ENCODE peak calls at places on chromosomes 1 and 21, in eight cellular contexts. One of them, this sample, is unnamed.

GRCh38 chr1:155706101-155706619 is 17.3 kb downstream of the DAP3 start:
- DNase-seq in AG04450: no peak
- DNase-seq in naive thymus-derived CD4-positive, alpha-beta T cell: no peak
- DNase-seq in fibroblast of lung: peak
- DNase-seq in left ventricle myocardium inferior: no peak
- DNase-seq in heart right ventricle: no peak
- DNase-seq in mesenteric fat pad: peak
- DNase-seq in left lung: no peak
- DNase-seq in this sample: no peak

GRCh38 chr1:59028052-59028451 is 244.2 kb upstream of the JUN start:
- DNase-seq in AG04450: no peak
- DNase-seq in naive thymus-derived CD4-positive, alpha-beta T cell: no peak
- DNase-seq in fibroblast of lung: no peak
- DNase-seq in left ventricle myocardium inferior: no peak
- DNase-seq in heart right ventricle: no peak
- DNase-seq in mesenteric fat pad: no peak
- DNase-seq in left lung: no peak
- DNase-seq in this sample: no peak

GRCh38 chr21:33162436-33162921 is 67.3 kb upstream of the IFNAR2 start:
- DNase-seq in AG04450: no peak
- DNase-seq in naive thymus-derived CD4-positive, alpha-beta T cell: no peak
- DNase-seq in fibroblast of lung: no peak
- DNase-seq in left ventricle myocardium inferior: no peak
- DNase-seq in heart right ventricle: no peak
- DNase-seq in mesenteric fat pad: no peak
- DNase-seq in left lung: no peak
- DNase-seq in this sample: no peak

GRCh38 chr1:224872832-224873644 is 56.4 kb upstream of the DNAH14 start:
- DNase-seq in AG04450: no peak
- DNase-seq in naive thymus-derived CD4-positive, alpha-beta T cell: no peak
- DNase-seq in fibroblast of lung: no peak
- DNase-seq in left ventricle myocardium inferior: no peak
- DNase-seq in heart right ventricle: no peak
- DNase-seq in mesenteric fat pad: no peak
- DNase-seq in left lung: no peak
- DNase-seq in this sample: no peak

GRCh38 chr1:227917081-227917950 is 30.4 kb downstream of the WNT9A start:
- DNase-seq in AG04450: no peak
- DNase-seq in naive thymus-derived CD4-positive, alpha-beta T cell: no peak
- DNase-seq in fibroblast of lung: no peak
- DNase-seq in left ventricle myocardium inferior: no peak
- DNase-seq in heart right ventricle: no peak
- DNase-seq in mesenteric fat pad: no peak
- DNase-seq in left lung: no peak
- DNase-seq in this sample: no peak

GRCh38 chr1:114956570-114956969 is 73.1 kb upstream of the TSHB start:
- DNase-seq in AG04450: no peak
- DNase-seq in naive thymus-derived CD4-positive, alpha-beta T cell: no peak
- DNase-seq in fibroblast of lung: peak
- DNase-seq in left ventricle myocardium inferior: no peak
- DNase-seq in heart right ventricle: no peak
- DNase-seq in mesenteric fat pad: no peak
- DNase-seq in left lung: no peak
- DNase-seq in this sample: no peak

GRCh38 chr1:218480137-218480536 is 135.0 kb downstream of the TGFB2 start:
- DNase-seq in AG04450: peak
- DNase-seq in naive thymus-derived CD4-positive, alpha-beta T cell: no peak
- DNase-seq in fibroblast of lung: peak
- DNase-seq in left ventricle myocardium inferior: no peak
- DNase-seq in heart right ventricle: no peak
- DNase-seq in mesenteric fat pad: no peak
- DNase-seq in left lung: no peak
- DNase-seq in this sample: no peak

GRCh38 chr1:164823486-164824279 is 264.7 kb downstream of the PBX1 start:
- DNase-seq in AG04450: peak
- DNase-seq in naive thymus-derived CD4-positive, alpha-beta T cell: no peak
- DNase-seq in fibroblast of lung: peak
- DNase-seq in left ventricle myocardium inferior: no peak
- DNase-seq in heart right ventricle: no peak
- DNase-seq in mesenteric fat pad: no peak
- DNase-seq in left lung: no peak
- DNase-seq in this sample: no peak

GRCh38 chr1:215637041-215637573 is 70.0 kb downstream of the KCTD3 start:
- DNase-seq in AG04450: peak
- DNase-seq in naive thymus-derived CD4-positive, alpha-beta T cell: no peak
- DNase-seq in fibroblast of lung: peak
- DNase-seq in left ventricle myocardium inferior: no peak
- DNase-seq in heart right ventricle: no peak
- DNase-seq in mesenteric fat pad: no peak
- DNase-seq in left lung: peak
- DNase-seq in this sample: no peak

GRCh38 chr1:3070654-3071506 is 1.9 kb downstream of the PRDM16 start:
- DNase-seq in AG04450: no peak
- DNase-seq in naive thymus-derived CD4-positive, alpha-beta T cell: no peak
- DNase-seq in fibroblast of lung: no peak
- DNase-seq in left ventricle myocardium inferior: peak
- DNase-seq in heart right ventricle: no peak
- DNase-seq in mesenteric fat pad: no peak
- DNase-seq in left lung: no peak
- DNase-seq in this sample: no peak

GRCh38 chr1:18299441-18300338 is 181.0 kb upstream of the KLHDC7A start:
- DNase-seq in AG04450: no peak
- DNase-seq in naive thymus-derived CD4-positive, alpha-beta T cell: peak
- DNase-seq in fibroblast of lung: no peak
- DNase-seq in left ventricle myocardium inferior: no peak
- DNase-seq in heart right ventricle: no peak
- DNase-seq in mesenteric fat pad: no peak
- DNase-seq in left lung: no peak
- DNase-seq in this sample: peak

GRCh38 chr1:226107471-226108460 is 45.2 kb downstream of the H3-3A start:
- DNase-seq in AG04450: no peak
- DNase-seq in naive thymus-derived CD4-positive, alpha-beta T cell: no peak
- DNase-seq in fibroblast of lung: no peak
- DNase-seq in left ventricle myocardium inferior: no peak
- DNase-seq in heart right ventricle: no peak
- DNase-seq in mesenteric fat pad: no peak
- DNase-seq in left lung: no peak
- DNase-seq in this sample: no peak

GRCh38 chr1:29426701-29427279 is 190.5 kb downstream of the PTPRU start:
- DNase-seq in AG04450: no peak
- DNase-seq in naive thymus-derived CD4-positive, alpha-beta T cell: no peak
- DNase-seq in fibroblast of lung: no peak
- DNase-seq in left ventricle myocardium inferior: peak
- DNase-seq in heart right ventricle: peak
- DNase-seq in mesenteric fat pad: no peak
- DNase-seq in left lung: no peak
- DNase-seq in this sample: peak

GRCh38 chr1:182786223-182787001 is 3.2 kb upstream of the NPL start:
- DNase-seq in AG04450: peak
- DNase-seq in naive thymus-derived CD4-positive, alpha-beta T cell: no peak
- DNase-seq in fibroblast of lung: peak
- DNase-seq in left ventricle myocardium inferior: peak
- DNase-seq in heart right ventricle: peak
- DNase-seq in mesenteric fat pad: no peak
- DNase-seq in left lung: peak
- DNase-seq in this sample: peak

GRCh38 chr1:224183591-224184312 is 712 bp downstream of the DEGS1 start:
- DNase-seq in AG04450: no peak
- DNase-seq in naive thymus-derived CD4-positive, alpha-beta T cell: peak
- DNase-seq in fibroblast of lung: peak
- DNase-seq in left ventricle myocardium inferior: peak
- DNase-seq in heart right ventricle: peak
- DNase-seq in mesenteric fat pad: peak
- DNase-seq in left lung: peak
- DNase-seq in this sample: peak

GRCh38 chr1:187294421-187295201 is 465.9 kb downstream of the PLA2G4A start:
- DNase-seq in AG04450: no peak
- DNase-seq in naive thymus-derived CD4-positive, alpha-beta T cell: no peak
- DNase-seq in fibroblast of lung: no peak
- DNase-seq in left ventricle myocardium inferior: no peak
- DNase-seq in heart right ventricle: no peak
- DNase-seq in mesenteric fat pad: no peak
- DNase-seq in left lung: no peak
- DNase-seq in this sample: no peak

GRCh38 chr1:225987491-225988316 is 11.4 kb downstream of the SDE2 start:
- DNase-seq in AG04450: peak
- DNase-seq in naive thymus-derived CD4-positive, alpha-beta T cell: peak
- DNase-seq in fibroblast of lung: peak
- DNase-seq in left ventricle myocardium inferior: no peak
- DNase-seq in heart right ventricle: no peak
- DNase-seq in mesenteric fat pad: no peak
- DNase-seq in left lung: no peak
- DNase-seq in this sample: peak